ENCODE peak calls at places on chromosome 7, in four cellular contexts. D is kidney, P is neuronal stem cell, R is lower lobe of right lung. J is an unnamed sample. For H3K9me3, the result is how much of the 10 kb centered on the place peaks cover.

GRCh38 chr7:120273476-120273975 is 551 bp downstream of the KCND2 start:
- DNase-seq in P (peak), R (peak), D (peak), J (no peak)

GRCh38 chr7:8254667-8255066 is 7.3 kb downstream of the ICA1 start:
- DNase-seq in P (no peak), R (no peak), D (no peak), J (no peak)

GRCh38 chr7:48389977-48390376 is 218.7 kb downstream of the ABCA13 start:
- DNase-seq in P (no peak), D (no peak), R (no peak), J (no peak)

GRCh38 chr7:152871005-152871677 is 111.6 kb downstream of the ACTR3B start:
- DNase-seq in R (no peak), D (peak), P (no peak), J (no peak)

GRCh38 chr7:37287093-37287492 is 161.6 kb downstream of the ELMO1 start:
- DNase-seq in D (no peak), R (no peak), P (no peak), J (no peak)

GRCh38 chr7:131202451-131202850 is 125.2 kb upstream of the MKLN1 start:
- DNase-seq in D (no peak), R (no peak), P (no peak), J (no peak)

GRCh38 chr7:148687555-148687954 is 11.1 kb upstream of the CUL1 start:
- DNase-seq in P (no peak), R (no peak), D (no peak), J (no peak)

GRCh38 chr7:13981070-13981469 is 8.4 kb downstream of the ETV1 start:
- DNase-seq in R (no peak), P (no peak), D (no peak), J (no peak)

GRCh38 chr7:1897076-1897860 is 227.2 kb downstream of the ELFN1 start:
- DNase-seq in D (peak), P (no peak), R (peak), J (no peak)

GRCh38 chr7:17523813-17524741 is 225.6 kb downstream of the AHR start:
- DNase-seq in P (no peak), R (peak), D (no peak), J (no peak)

GRCh38 chr7:50368366-50368765 is 63.9 kb downstream of the IKZF1 start:
- DNase-seq in R (no peak), D (no peak), P (no peak), J (no peak)

GRCh38 chr7:4230352-4230751 is 451.7 kb upstream of the FOXK1 start:
- DNase-seq in P (no peak), D (no peak), R (no peak), J (no peak)

GRCh38 chr7:78563186-78563585 is 764.6 kb downstream of the PHTF2 start:
- DNase-seq in D (no peak), R (no peak), P (no peak), J (no peak)

GRCh38 chr7:91435386-91436059 is 171.3 kb downstream of the FZD1 start:
- DNase-seq in D (no peak), P (no peak), R (no peak), J (no peak)

GRCh38 chr7:66099551-66100407 is 14.9 kb upstream of the CRCP start:
- DNase-seq in R (peak), P (peak), D (peak), J (peak)

GRCh38 chr7:36758879-36759278 is 34.6 kb upstream of the AOAH start:
- DNase-seq in D (no peak), R (no peak), P (no peak), J (no peak)

GRCh38 chr7:5359344-5359743 is 64.3 kb downstream of the TNRC18 start:
- DNase-seq in D (no peak), R (no peak), P (no peak), J (no peak)
- H3K4me3 ChIP-seq in D (no peak), R (no peak), P (no peak), J (no peak)

GRCh38 chr7:53245721-53246120 is 210.3 kb downstream of the POM121L12 start:
- DNase-seq in P (no peak), D (no peak), R (no peak), J (no peak)
- H3K9me3 ChIP-seq in P (under half), D (under half), R (under half), J (under half)

GRCh38 chr7:74092321-74092963 is 8.8 kb downstream of the LIMK1 start:
- DNase-seq in D (peak), R (peak), P (no peak), J (no peak)

GRCh38 chr7:74094224-74095095 is 10.9 kb downstream of the LIMK1 start:
- DNase-seq in D (peak), R (peak), P (peak), J (peak)

GRCh38 chr7:74097937-74098614 is 14.5 kb downstream of the LIMK1 start:
- DNase-seq in P (no peak), R (no peak), D (no peak), J (no peak)

GRCh38 chr7:74092964-74093339 is 9.3 kb downstream of the LIMK1 start:
- DNase-seq in P (no peak), D (peak), R (peak), J (no peak)

DNA sequence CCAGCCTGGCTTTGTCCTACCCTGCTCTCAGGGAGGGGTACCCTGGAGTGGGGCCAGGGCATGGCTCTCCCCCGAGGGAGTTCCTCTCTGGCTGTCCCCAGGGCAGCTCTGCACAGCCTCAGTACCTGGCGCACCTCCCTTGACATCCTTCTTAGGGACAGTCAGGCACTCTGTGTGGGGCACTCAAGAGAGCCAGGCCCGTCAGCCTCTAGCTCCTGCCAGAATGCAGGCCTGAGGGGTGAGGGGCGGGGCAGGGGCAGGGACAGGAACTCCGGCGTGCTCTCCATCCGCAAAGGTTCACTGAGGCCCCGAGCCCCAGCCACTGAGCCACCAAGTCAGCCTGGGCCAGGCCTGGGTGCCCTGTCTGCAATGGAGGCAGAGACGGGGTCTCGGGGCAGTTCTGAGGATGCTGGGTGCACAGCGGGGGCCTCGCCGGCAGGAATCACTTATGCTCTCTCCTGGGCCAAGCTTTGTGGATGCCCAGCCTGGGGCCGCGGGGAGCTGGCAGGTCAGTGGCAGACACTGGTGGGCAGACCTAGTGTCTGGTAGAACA is 10.1 kb downstream of the LIMK1 start:
- DNase-seq in D (no peak), R (no peak), P (no peak), J (no peak)
- H3K4me3 ChIP-seq in D (no peak), R (peak), P (no peak), J (peak)

GRCh38 chr7:101302641-101303101 is 18.9 kb downstream of the IFT22 start:
- DNase-seq in D (no peak), R (no peak), P (no peak), J (no peak)
- H3K9me3 ChIP-seq in D (under half), R (under half), P (under half), J (under half)

GRCh38 chr7:117992635-117993034 is 119.4 kb upstream of the CTTNBP2 start:
- DNase-seq in R (no peak), D (no peak), P (no peak), J (no peak)
- H3K4me3 ChIP-seq in R (no peak), D (no peak), P (no peak), J (no peak)

GRCh38 chr7:159212226-159212625 is 67.6 kb upstream of the VIPR2 start:
- DNase-seq in R (no peak), D (no peak), P (no peak), J (no peak)

GRCh38 chr7:159207398-159207797 is 62.7 kb upstream of the VIPR2 start:
- DNase-seq in P (no peak), R (no peak), D (no peak), J (no peak)

GRCh38 chr7:159211540-159212182 is 67.0 kb upstream of the VIPR2 start:
- DNase-seq in R (no peak), D (no peak), P (no peak), J (no peak)

GRCh38 chr7:159205833-159206232 is 61.2 kb upstream of the VIPR2 start:
- DNase-seq in P (no peak), R (no peak), D (no peak), J (no peak)

DNA sequence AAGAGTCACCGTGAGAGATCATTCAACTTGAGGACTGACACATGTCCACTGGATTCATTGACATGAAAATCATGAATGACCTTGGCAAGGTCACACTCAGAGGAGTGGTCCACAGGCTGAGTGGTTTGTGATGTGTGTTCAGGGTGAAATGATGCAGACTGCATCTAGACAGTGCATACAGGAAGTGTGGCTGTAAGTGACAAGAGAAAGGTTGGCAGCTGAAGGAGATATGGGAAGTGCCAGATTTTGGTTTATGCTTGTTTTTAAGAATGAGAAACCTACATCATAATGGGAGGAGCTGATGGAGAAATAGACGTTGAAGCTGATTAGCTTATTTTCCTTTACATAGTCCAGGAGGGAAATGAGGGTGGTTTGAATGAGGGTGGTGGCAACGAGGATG is 64.8 kb upstream of the VIPR2 start:
- DNase-seq in D (no peak), R (no peak), P (no peak), J (no peak)
- H3K9me3 ChIP-seq in D (under half), R (under half), P (under half), J (under half)

DNA sequence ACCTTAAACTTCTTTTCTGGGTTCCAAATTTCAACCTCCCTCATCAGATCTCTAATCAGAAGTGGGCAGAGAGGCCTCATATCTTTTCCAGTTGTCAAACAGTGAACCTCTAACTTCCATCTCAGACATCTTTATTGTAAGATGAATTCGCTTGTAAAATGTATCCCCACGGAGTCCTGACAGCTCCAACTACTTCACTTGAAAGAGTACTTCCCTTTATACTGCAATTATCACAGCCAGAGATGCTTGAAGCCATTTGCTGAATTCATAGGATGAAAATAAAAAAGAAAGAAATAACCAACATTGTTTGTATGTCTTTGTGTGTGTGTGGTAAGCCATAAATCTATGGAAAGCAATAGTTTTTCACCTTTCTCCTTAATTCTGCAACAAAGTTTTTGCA is 175.2 kb downstream of the GRM3 start:
- DNase-seq in D (no peak), R (no peak), P (no peak), J (no peak)
- H3K4me3 ChIP-seq in D (no peak), R (no peak), P (no peak), J (no peak)

DNA sequence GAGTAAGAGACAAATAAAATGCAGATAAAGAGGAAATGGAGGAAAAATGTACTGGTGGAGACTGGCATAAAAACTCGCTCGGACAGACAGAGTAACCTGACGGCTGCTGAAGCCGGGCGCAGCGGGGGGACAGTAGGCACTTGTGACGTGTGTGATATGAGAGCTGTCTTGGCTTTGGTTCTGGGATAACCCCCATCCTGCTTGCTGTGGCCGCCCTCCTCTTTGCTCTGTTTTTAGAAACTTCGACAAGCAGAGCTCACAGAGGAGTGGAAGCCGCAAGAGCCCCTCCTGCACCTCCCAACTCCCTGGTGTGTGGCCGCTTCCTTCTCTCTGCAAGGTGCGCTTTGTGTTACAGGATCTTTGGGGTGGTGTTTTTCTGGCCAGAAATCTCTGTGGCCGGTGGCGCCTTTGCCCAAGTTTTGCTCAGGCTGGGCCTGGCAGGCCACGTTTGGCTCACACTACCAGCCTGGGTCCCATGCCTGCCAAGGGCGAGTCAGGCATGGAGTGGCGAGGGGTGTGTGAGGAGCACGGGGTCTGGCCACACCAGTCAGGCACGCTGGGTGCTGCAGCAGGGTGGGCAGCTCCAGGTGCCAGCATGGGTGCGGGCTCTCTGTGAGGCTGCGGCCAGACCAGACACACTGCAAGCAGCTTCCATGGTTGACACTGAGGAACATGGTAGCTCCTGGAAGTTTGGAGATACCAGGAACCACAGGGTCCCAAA is 268.0 kb downstream of the DNAJB6 start:
- DNase-seq in D (no peak), P (no peak), R (no peak), J (no peak)
- H3K9me3 ChIP-seq in D (under half), P (under half), R (under half), J (under half)

GRCh38 chr7:46007194-46007593 is 86.1 kb upstream of the IGFBP3 start:
- DNase-seq in P (no peak), D (no peak), R (no peak), J (no peak)
- H3K4me3 ChIP-seq in P (no peak), D (no peak), R (no peak), J (no peak)

GRCh38 chr7:30968294-30968693 is 4.5 kb downstream of the GHRHR start:
- DNase-seq in P (no peak), R (no peak), D (no peak), J (no peak)
- H3K9me3 ChIP-seq in P (under half), R (under half), D (under half), J (under half)

J was measured in CD8-positive, alpha-beta T cell.